ENCODE peak calls at places on chromosomes 5 and 9, in seven cellular contexts. One of them, this sample, is unnamed.

GRCh38 chr9:79623799-79624721 is 52.3 kb downstream of the TLE4 start:
- DNase-seq in AG09309: no peak
- DNase-seq in fibroblast of the aortic adventitia: no peak
- DNase-seq in Kasumi-1: peak; percentile 84
- DNase-seq in stimulated activated CD4-positive, alpha-beta T cell treated with anti-CD3 and anti-CD28 coated beads, TNF-alpha, amount 100 ng/mL, for 4 hours: no peak
- DNase-seq in NCI-H748 treated with DMSO at 0.1 percent for 48 hours: no peak
- DNase-seq in NCI-H2081: peak; percentile 33
- DNase-seq in this sample: no peak

GRCh38 chr9:18036364-18036896 is 437.5 kb upstream of the ADAMTSL1 start:
- DNase-seq in AG09309: no peak
- DNase-seq in fibroblast of the aortic adventitia: no peak
- DNase-seq in Kasumi-1: no peak
- DNase-seq in stimulated activated CD4-positive, alpha-beta T cell treated with anti-CD3 and anti-CD28 coated beads, TNF-alpha, amount 100 ng/mL, for 4 hours: no peak
- DNase-seq in NCI-H748 treated with DMSO at 0.1 percent for 48 hours: no peak
- DNase-seq in NCI-H2081: no peak
- DNase-seq in this sample: no peak

GRCh38 chr5:60287174-60287771 is 393.7 kb upstream of the PDE4D start:
- DNase-seq in AG09309: no peak
- DNase-seq in fibroblast of the aortic adventitia: peak; percentile 35
- DNase-seq in Kasumi-1: peak; percentile 91
- DNase-seq in stimulated activated CD4-positive, alpha-beta T cell treated with anti-CD3 and anti-CD28 coated beads, TNF-alpha, amount 100 ng/mL, for 4 hours: no peak
- DNase-seq in NCI-H748 treated with DMSO at 0.1 percent for 48 hours: peak; percentile 54
- DNase-seq in NCI-H2081: peak; percentile 66
- DNase-seq in this sample: no peak

GRCh38 chr5:98902733-98903132 is 26.1 kb downstream of the CHD1 start:
- DNase-seq in AG09309: no peak
- DNase-seq in fibroblast of the aortic adventitia: peak; percentile 27
- DNase-seq in Kasumi-1: no peak
- DNase-seq in stimulated activated CD4-positive, alpha-beta T cell treated with anti-CD3 and anti-CD28 coated beads, TNF-alpha, amount 100 ng/mL, for 4 hours: no peak
- DNase-seq in NCI-H748 treated with DMSO at 0.1 percent for 48 hours: no peak
- DNase-seq in NCI-H2081: no peak
- DNase-seq in this sample: no peak

GRCh38 chr9:130963337-130963908 is 24.4 kb upstream of the FIBCD1 start:
- DNase-seq in AG09309: no peak
- DNase-seq in fibroblast of the aortic adventitia: no peak
- DNase-seq in Kasumi-1: no peak
- DNase-seq in stimulated activated CD4-positive, alpha-beta T cell treated with anti-CD3 and anti-CD28 coated beads, TNF-alpha, amount 100 ng/mL, for 4 hours: no peak
- DNase-seq in NCI-H748 treated with DMSO at 0.1 percent for 48 hours: no peak
- DNase-seq in NCI-H2081: no peak
- DNase-seq in this sample: no peak

GRCh38 chr5:59660737-59661136 is 232.8 kb downstream of the PDE4D start:
- DNase-seq in AG09309: no peak
- DNase-seq in fibroblast of the aortic adventitia: peak; percentile 14
- DNase-seq in Kasumi-1: peak; percentile 63
- DNase-seq in stimulated activated CD4-positive, alpha-beta T cell treated with anti-CD3 and anti-CD28 coated beads, TNF-alpha, amount 100 ng/mL, for 4 hours: no peak
- DNase-seq in NCI-H748 treated with DMSO at 0.1 percent for 48 hours: peak; percentile 35
- DNase-seq in NCI-H2081: peak; percentile 57
- DNase-seq in this sample: no peak

GRCh38 chr5:141392429-141393198 is at the start of gene PCDHGA8:
- DNase-seq in AG09309: no peak
- DNase-seq in fibroblast of the aortic adventitia: peak; percentile 30
- DNase-seq in Kasumi-1: no peak
- DNase-seq in stimulated activated CD4-positive, alpha-beta T cell treated with anti-CD3 and anti-CD28 coated beads, TNF-alpha, amount 100 ng/mL, for 4 hours: no peak
- DNase-seq in NCI-H748 treated with DMSO at 0.1 percent for 48 hours: no peak
- DNase-seq in NCI-H2081: no peak
- DNase-seq in this sample: no peak

GRCh38 chr9:131987232-131987631 is 92.4 kb downstream of the MED27 start:
- DNase-seq in AG09309: no peak
- DNase-seq in fibroblast of the aortic adventitia: no peak
- DNase-seq in Kasumi-1: no peak
- DNase-seq in stimulated activated CD4-positive, alpha-beta T cell treated with anti-CD3 and anti-CD28 coated beads, TNF-alpha, amount 100 ng/mL, for 4 hours: no peak
- DNase-seq in NCI-H748 treated with DMSO at 0.1 percent for 48 hours: no peak
- DNase-seq in NCI-H2081: no peak
- DNase-seq in this sample: no peak

GRCh38 chr9:91273853-91274552 is 87.7 kb downstream of the AUH start:
- DNase-seq in AG09309: no peak
- DNase-seq in fibroblast of the aortic adventitia: peak; percentile 45
- DNase-seq in Kasumi-1: no peak
- DNase-seq in stimulated activated CD4-positive, alpha-beta T cell treated with anti-CD3 and anti-CD28 coated beads, TNF-alpha, amount 100 ng/mL, for 4 hours: no peak
- DNase-seq in NCI-H748 treated with DMSO at 0.1 percent for 48 hours: no peak
- DNase-seq in NCI-H2081: no peak
- DNase-seq in this sample: no peak

GRCh38 chr5:16483361-16483760 is 17.8 kb upstream of the ZNF622 start:
- DNase-seq in AG09309: no peak
- DNase-seq in fibroblast of the aortic adventitia: no peak
- DNase-seq in Kasumi-1: no peak
- DNase-seq in stimulated activated CD4-positive, alpha-beta T cell treated with anti-CD3 and anti-CD28 coated beads, TNF-alpha, amount 100 ng/mL, for 4 hours: no peak
- DNase-seq in NCI-H748 treated with DMSO at 0.1 percent for 48 hours: peak; percentile 99
- DNase-seq in NCI-H2081: peak; percentile 58
- DNase-seq in this sample: no peak

GRCh38 chr9:131418143-131419028 is 24.5 kb downstream of the PRRC2B start:
- DNase-seq in AG09309: no peak
- DNase-seq in fibroblast of the aortic adventitia: no peak
- DNase-seq in Kasumi-1: no peak
- DNase-seq in stimulated activated CD4-positive, alpha-beta T cell treated with anti-CD3 and anti-CD28 coated beads, TNF-alpha, amount 100 ng/mL, for 4 hours: no peak
- DNase-seq in NCI-H748 treated with DMSO at 0.1 percent for 48 hours: peak; percentile 21
- DNase-seq in NCI-H2081: peak; percentile 84
- DNase-seq in this sample: no peak

GRCh38 chr9:86281577-86282076 is 711 bp downstream of the ISCA1 start:
- DNase-seq in AG09309: no peak
- DNase-seq in fibroblast of the aortic adventitia: no peak
- DNase-seq in Kasumi-1: peak; percentile 35
- DNase-seq in stimulated activated CD4-positive, alpha-beta T cell treated with anti-CD3 and anti-CD28 coated beads, TNF-alpha, amount 100 ng/mL, for 4 hours: no peak
- DNase-seq in NCI-H748 treated with DMSO at 0.1 percent for 48 hours: no peak
- DNase-seq in NCI-H2081: no peak
- DNase-seq in this sample: no peak

GRCh38 chr9:17116400-17116837 is 18.4 kb upstream of the CNTLN start:
- DNase-seq in AG09309: no peak
- DNase-seq in fibroblast of the aortic adventitia: peak; percentile 64
- DNase-seq in Kasumi-1: peak; percentile 27
- DNase-seq in stimulated activated CD4-positive, alpha-beta T cell treated with anti-CD3 and anti-CD28 coated beads, TNF-alpha, amount 100 ng/mL, for 4 hours: no peak
- DNase-seq in NCI-H748 treated with DMSO at 0.1 percent for 48 hours: peak; percentile 73
- DNase-seq in NCI-H2081: peak; percentile 74
- DNase-seq in this sample: no peak

GRCh38 chr5:52987711-52988329 is 1.3 kb upstream of the ITGA2 start:
- DNase-seq in AG09309: no peak
- DNase-seq in fibroblast of the aortic adventitia: peak; percentile 58
- DNase-seq in Kasumi-1: no peak
- DNase-seq in stimulated activated CD4-positive, alpha-beta T cell treated with anti-CD3 and anti-CD28 coated beads, TNF-alpha, amount 100 ng/mL, for 4 hours: no peak
- DNase-seq in NCI-H748 treated with DMSO at 0.1 percent for 48 hours: no peak
- DNase-seq in NCI-H2081: no peak
- DNase-seq in this sample: no peak

GRCh38 chr5:157464518-157465171 is 4.6 kb downstream of the NIPAL4 start:
- DNase-seq in AG09309: peak; percentile 88
- DNase-seq in fibroblast of the aortic adventitia: peak; percentile 90
- DNase-seq in Kasumi-1: no peak
- DNase-seq in stimulated activated CD4-positive, alpha-beta T cell treated with anti-CD3 and anti-CD28 coated beads, TNF-alpha, amount 100 ng/mL, for 4 hours: peak; percentile 45
- DNase-seq in NCI-H748 treated with DMSO at 0.1 percent for 48 hours: no peak
- DNase-seq in NCI-H2081: no peak
- DNase-seq in this sample: no peak

GRCh38 chr9:27572566-27572917 is 739 bp downstream of the C9orf72 start:
- DNase-seq in AG09309: no peak
- DNase-seq in fibroblast of the aortic adventitia: peak; percentile 32
- DNase-seq in Kasumi-1: peak; percentile 24
- DNase-seq in stimulated activated CD4-positive, alpha-beta T cell treated with anti-CD3 and anti-CD28 coated beads, TNF-alpha, amount 100 ng/mL, for 4 hours: no peak
- DNase-seq in NCI-H748 treated with DMSO at 0.1 percent for 48 hours: peak; percentile 62
- DNase-seq in NCI-H2081: peak; percentile 52
- DNase-seq in this sample: no peak

GRCh38 chr9:34496149-34496712 is 26.6 kb downstream of the ENHO start:
- DNase-seq in AG09309: no peak
- DNase-seq in fibroblast of the aortic adventitia: peak; percentile 59
- DNase-seq in Kasumi-1: no peak
- DNase-seq in stimulated activated CD4-positive, alpha-beta T cell treated with anti-CD3 and anti-CD28 coated beads, TNF-alpha, amount 100 ng/mL, for 4 hours: no peak
- DNase-seq in NCI-H748 treated with DMSO at 0.1 percent for 48 hours: no peak
- DNase-seq in NCI-H2081: no peak
- DNase-seq in this sample: no peak

GRCh38 chr5:93189707-93190120 is 391.3 kb downstream of the NR2F1-AS1 start:
- DNase-seq in AG09309: peak; percentile 89
- DNase-seq in fibroblast of the aortic adventitia: peak; percentile 87
- DNase-seq in Kasumi-1: peak; percentile 6
- DNase-seq in stimulated activated CD4-positive, alpha-beta T cell treated with anti-CD3 and anti-CD28 coated beads, TNF-alpha, amount 100 ng/mL, for 4 hours: no peak
- DNase-seq in NCI-H748 treated with DMSO at 0.1 percent for 48 hours: no peak
- DNase-seq in NCI-H2081: no peak
- DNase-seq in this sample: no peak

GRCh38 chr9:75490326-75490725 is 400.1 kb upstream of the PCSK5 start:
- DNase-seq in AG09309: no peak
- DNase-seq in fibroblast of the aortic adventitia: no peak
- DNase-seq in Kasumi-1: no peak
- DNase-seq in stimulated activated CD4-positive, alpha-beta T cell treated with anti-CD3 and anti-CD28 coated beads, TNF-alpha, amount 100 ng/mL, for 4 hours: no peak
- DNase-seq in NCI-H748 treated with DMSO at 0.1 percent for 48 hours: no peak
- DNase-seq in NCI-H2081: no peak
- DNase-seq in this sample: no peak

GRCh38 chr9:91937727-91938126 is 12.3 kb downstream of the ROR2 start:
- DNase-seq in AG09309: no peak
- DNase-seq in fibroblast of the aortic adventitia: no peak
- DNase-seq in Kasumi-1: no peak
- DNase-seq in stimulated activated CD4-positive, alpha-beta T cell treated with anti-CD3 and anti-CD28 coated beads, TNF-alpha, amount 100 ng/mL, for 4 hours: no peak
- DNase-seq in NCI-H748 treated with DMSO at 0.1 percent for 48 hours: no peak
- DNase-seq in NCI-H2081: no peak
- DNase-seq in this sample: no peak

GRCh38 chr5:65390208-65390607 is 91.5 kb downstream of the ADAMTS6 start:
- DNase-seq in AG09309: no peak
- DNase-seq in fibroblast of the aortic adventitia: no peak
- DNase-seq in Kasumi-1: no peak
- DNase-seq in stimulated activated CD4-positive, alpha-beta T cell treated with anti-CD3 and anti-CD28 coated beads, TNF-alpha, amount 100 ng/mL, for 4 hours: no peak
- DNase-seq in NCI-H748 treated with DMSO at 0.1 percent for 48 hours: no peak
- DNase-seq in NCI-H2081: no peak
- DNase-seq in this sample: no peak

GRCh38 chr5:66987540-66987939 is 209.1 kb downstream of the CD180 start:
- DNase-seq in AG09309: no peak
- DNase-seq in fibroblast of the aortic adventitia: no peak
- DNase-seq in Kasumi-1: no peak
- DNase-seq in stimulated activated CD4-positive, alpha-beta T cell treated with anti-CD3 and anti-CD28 coated beads, TNF-alpha, amount 100 ng/mL, for 4 hours: no peak
- DNase-seq in NCI-H748 treated with DMSO at 0.1 percent for 48 hours: no peak
- DNase-seq in NCI-H2081: no peak
- DNase-seq in this sample: no peak

GRCh38 chr5:139700711-139701693 is 52.9 kb downstream of the CXXC5 start:
- DNase-seq in AG09309: no peak
- DNase-seq in fibroblast of the aortic adventitia: no peak
- DNase-seq in Kasumi-1: peak; percentile 84
- DNase-seq in stimulated activated CD4-positive, alpha-beta T cell treated with anti-CD3 and anti-CD28 coated beads, TNF-alpha, amount 100 ng/mL, for 4 hours: no peak
- DNase-seq in NCI-H748 treated with DMSO at 0.1 percent for 48 hours: no peak
- DNase-seq in NCI-H2081: no peak
- DNase-seq in this sample: no peak